ENCODE peak calls at places on chromosomes 3 and 15, in seven cellular contexts. O is glutamatergic neuron; K is body of pancreas; L is activated T-cell treated with anti-CD3 and anti-CD28 coated beads for 48 hours; W is CD4-positive, CD25-positive, alpha-beta regulatory T cell; U is neural crest cell; P is GM20000. N is an unnamed sample.

GRCh38 chr15:88113909-88114308 is 142.6 kb downstream of the NTRK3 start:
- DNase-seq in O (no peak), K (no peak), L (no peak), W (no peak), U (no peak), P (no peak), N (no peak)

GRCh38 chr3:61903931-61904657 is 342.7 kb downstream of the PTPRG start:
- DNase-seq in O (no peak), K (peak; percentile 47), L (no peak), W (no peak), U (no peak), P (no peak), N (no peak)

GRCh38 chr15:57500256-57500655 is 91.4 kb upstream of the MYZAP start:
- DNase-seq in O (no peak), K (no peak), L (no peak), W (no peak), U (no peak), P (no peak), N (no peak)

GRCh38 chr3:149620291-149621020 is 37.4 kb downstream of the WWTR1 start:
- DNase-seq in O (no peak), K (no peak), L (no peak), W (no peak), U (no peak), P (no peak), N (no peak)

GRCh38 chr3:129855454-129856419 is 37.8 kb downstream of the TMCC1 start:
- DNase-seq in O (no peak), K (no peak), L (no peak), W (peak; percentile 12), U (no peak), P (no peak), N (no peak)

GRCh38 chr3:131591394-131591990 is 88.7 kb upstream of the MRPL3 start:
- DNase-seq in O (no peak), K (no peak), L (no peak), W (no peak), U (no peak), P (no peak), N (no peak)

GRCh38 chr3:186307594-186307993 is 54.4 kb downstream of the DGKG start:
- DNase-seq in O (no peak), K (no peak), L (no peak), W (peak; percentile 7), U (peak; percentile 47), P (peak; percentile 21), N (no peak)

GRCh38 chr3:153463895-153464294 is 301.9 kb downstream of the RAP2B start:
- DNase-seq in O (no peak), K (no peak), L (no peak), W (no peak), U (no peak), P (peak; percentile 15), N (peak; percentile 16)

GRCh38 chr3:45597166-45597565 is 2.6 kb downstream of the LIMD1 start:
- DNase-seq in O (no peak), K (peak; percentile 63), L (no peak), W (peak; percentile 20), U (no peak), P (no peak), N (no peak)

GRCh38 chr15:50353999-50354837 is 780 bp downstream of the GABPB1 start:
- DNase-seq in O (peak; percentile 68), K (peak; percentile 53), L (peak; percentile 41), W (peak; percentile 84), U (peak; percentile 41), P (peak; percentile 47), N (peak; percentile 50)

GRCh38 chr3:111859061-111859973 is at the start of gene PHLDB2:
- DNase-seq in O (peak; percentile 93), K (peak; percentile 66), L (peak; percentile 45), W (peak; percentile 55), U (peak; percentile 83), P (peak; percentile 72), N (no peak)

GRCh38 chr15:68739390-68740075 is 81.2 kb downstream of the ANP32A start:
- DNase-seq in O (no peak), K (no peak), L (no peak), W (no peak), U (no peak), P (no peak), N (no peak)

GRCh38 chr3:141093397-141093796 is 42.2 kb downstream of the SPSB4 start:
- DNase-seq in O (no peak), K (peak; percentile 66), L (no peak), W (no peak), U (no peak), P (no peak), N (no peak)

GRCh38 chr15:62241135-62241770 is 76.2 kb upstream of the C2CD4B start:
- DNase-seq in O (peak; percentile 61), K (peak; percentile 36), L (peak; percentile 4), W (no peak), U (peak; percentile 9), P (no peak), N (no peak)

GRCh38 chr15:80559320-80559693 is 135.8 kb upstream of the ABHD17C start:
- DNase-seq in O (no peak), K (no peak), L (no peak), W (no peak), U (no peak), P (no peak), N (no peak)

GRCh38 chr3:157204431-157204830 is 44.5 kb upstream of the CCNL1 start:
- DNase-seq in O (no peak), K (no peak), L (no peak), W (peak; percentile 20), U (no peak), P (no peak), N (no peak)

GRCh38 chr3:139574026-139574947 is 34.7 kb upstream of the RBP1 start:
- DNase-seq in O (no peak), K (peak; percentile 73), L (no peak), W (no peak), U (no peak), P (no peak), N (no peak)

GRCh38 chr3:132521921-132522320 is 75.1 kb upstream of the ACKR4 start:
- DNase-seq in O (no peak), K (no peak), L (no peak), W (no peak), U (no peak), P (no peak), N (no peak)